ENCODE peak calls at places on chromosome 1, in nine cellular contexts. B is epithelial cell of esophagus, E is HFF-Myc, F is dorsolateral prefrontal cortex, N is foreskin fibroblast, M is fibroblast of lung, U is IMR-90, Z is brain microvascular endothelial cell, T is choroid plexus epithelial cell. Q is an unnamed sample.

GRCh38 chr1:26694185-26694572 is 1.6 kb upstream of the ARID1A start:
- DNase-seq in U (no peak), T (no peak), F (no peak), Z (no peak), N (no peak), B (no peak), M (no peak), E (no peak), Q (peak)

GRCh38 chr1:59077739-59078503 is 219.0 kb upstream of the FGGY start:
- DNase-seq in U (no peak), E (no peak), T (no peak), M (no peak), N (no peak), B (no peak), Z (no peak), F (no peak), Q (no peak)

GRCh38 chr1:157117527-157118057 is 18.0 kb upstream of the ETV3L start:
- DNase-seq in U (no peak), E (no peak), Z (no peak), N (no peak), F (no peak), M (no peak), T (no peak), B (no peak), Q (no peak)

GRCh38 chr1:151166506-151166956 is 587 bp downstream of the SCNM1 start:
- DNase-seq in F (no peak), U (peak), B (peak), Z (peak), T (peak), M (peak), E (no peak), N (peak), Q (peak)

GRCh38 chr1:72745413-72745812 is 463.1 kb upstream of the NEGR1 start:
- DNase-seq in T (no peak), F (no peak), M (no peak), B (no peak), U (no peak), E (no peak), N (no peak), Z (no peak), Q (no peak)

GRCh38 chr1:91349524-91349923 is 55.1 kb downstream of the HFM1 start:
- DNase-seq in N (no peak), F (no peak), E (no peak), T (peak), U (no peak), B (peak), M (no peak), Z (no peak), Q (peak)

GRCh38 chr1:65174585-65174984 is 26.6 kb downstream of the AK4 start:
- DNase-seq in F (no peak), M (peak), E (peak), T (peak), B (peak), Z (peak), N (peak), U (peak), Q (peak)

GRCh38 chr1:201880928-201881571 is 7.6 kb upstream of the SHISA4 start:
- DNase-seq in F (no peak), Z (no peak), M (no peak), B (no peak), N (no peak), E (no peak), T (no peak), U (no peak), Q (no peak)

GRCh38 chr1:113021430-113022085 is 51.4 kb upstream of the LRIG2 start:
- DNase-seq in E (no peak), B (peak), U (no peak), N (peak), Z (no peak), M (peak), F (no peak), T (peak), Q (peak)

GRCh38 chr1:218967254-218967653 is 206.4 kb upstream of the LYPLAL1 start:
- DNase-seq in U (no peak), N (no peak), E (no peak), B (no peak), T (no peak), M (no peak), F (no peak), Z (no peak), Q (no peak)

GRCh38 chr1:54287176-54287650 is 87.2 kb downstream of the MRPL37 start:
- DNase-seq in M (peak), Z (peak), E (peak), N (peak), U (peak), T (peak), B (peak), F (peak), Q (peak)

GRCh38 chr1:31510853-31511789 is 65.2 kb upstream of the TINAGL1 start:
- DNase-seq in B (peak), E (no peak), Z (no peak), N (no peak), U (no peak), F (no peak), M (no peak), T (no peak), Q (no peak)

GRCh38 chr1:243471754-243472725 is 216.2 kb downstream of the SDCCAG8 start:
- DNase-seq in M (no peak), T (peak), E (no peak), N (no peak), Z (no peak), U (peak), B (peak), F (no peak), Q (peak)

GRCh38 chr1:160400284-160400645 is at the start of gene VANGL2:
- DNase-seq in T (peak), F (peak), U (peak), M (peak), E (no peak), Z (peak), B (peak), N (no peak), Q (peak)

GRCh38 chr1:244239261-244239770 is 188.2 kb downstream of the ZBTB18 start:
- DNase-seq in E (no peak), T (peak), Z (no peak), B (peak), F (no peak), U (peak), M (peak), N (no peak), Q (peak)

GRCh38 chr1:229579101-229579651 is 20.7 kb upstream of the ABCB10 start:
- DNase-seq in F (peak), N (no peak), B (peak), M (peak), E (no peak), Z (peak), U (peak), T (peak), Q (peak)

GRCh38 chr1:58035523-58035922 is 511.0 kb downstream of the OMA1 start:
- DNase-seq in Z (no peak), T (no peak), M (peak), F (no peak), N (no peak), B (peak), E (peak), U (no peak), Q (no peak)

GRCh38 chr1:236524142-236524891 is 535 bp downstream of the LGALS8 start:
- DNase-seq in B (peak), T (peak), F (no peak), E (peak), M (peak), Z (peak), U (peak), N (peak), Q (peak)

GRCh38 chr1:200900877-200901276 is 6.2 kb downstream of the INAVA start:
- DNase-seq in F (no peak), M (no peak), U (no peak), Z (no peak), N (no peak), E (no peak), T (no peak), B (no peak), Q (no peak)

GRCh38 chr1:171119648-171120047 is 28.9 kb downstream of the FMO3 start:
- DNase-seq in E (no peak), N (no peak), F (no peak), U (no peak), B (no peak), T (no peak), Z (no peak), M (no peak), Q (no peak)

GRCh38 chr1:228294717-228295116 is 86.9 kb downstream of the OBSCN start:
- DNase-seq in B (no peak), M (no peak), N (no peak), U (no peak), E (no peak), F (peak), Z (no peak), T (no peak), Q (no peak)

GRCh38 chr1:74534241-74534640 is 21.8 kb upstream of the LRRC53 start:
- DNase-seq in N (no peak), F (no peak), B (no peak), T (peak), U (no peak), E (no peak), M (no peak), Z (no peak), Q (no peak)

GRCh38 chr1:26017606-26018005 is 4.0 kb upstream of the EXTL1 start:
- DNase-seq in F (no peak), M (no peak), U (peak), Z (no peak), B (no peak), T (no peak), N (no peak), E (no peak), Q (no peak)

GRCh38 chr1:191963781-191964455 is 194.3 kb upstream of the RGS18 start:
- DNase-seq in E (no peak), F (no peak), T (peak), U (peak), M (peak), N (no peak), B (no peak), Z (no peak), Q (no peak)

GRCh38 chr1:51592711-51593110 is 24.2 kb upstream of the OSBPL9 start:
- DNase-seq in B (peak), Z (no peak), M (no peak), F (no peak), U (no peak), T (no peak), E (no peak), N (no peak), Q (no peak)

GRCh38 chr1:62194651-62195282 is at the start of gene L1TD1:
- DNase-seq in Z (no peak), M (peak), E (no peak), B (peak), F (no peak), T (peak), U (no peak), N (no peak), Q (no peak)

GRCh38 chr1:83910461-83910860 is 88.5 kb downstream of the TTLL7 start:
- DNase-seq in T (peak), Z (no peak), F (no peak), N (peak), B (peak), E (no peak), U (peak), M (peak), Q (peak)

GRCh38 chr1:43822040-43822439 is 111.6 kb upstream of the ARTN start:
- DNase-seq in F (peak), E (peak), T (peak), N (peak), B (peak), M (peak), U (peak), Z (peak), Q (peak)

GRCh38 chr1:228101614-228101993 is 1.5 kb downstream of the C1orf35 start:
- DNase-seq in B (no peak), T (no peak), N (no peak), F (no peak), Z (no peak), M (no peak), U (no peak), E (no peak), Q (no peak)

GRCh38 chr1:166695115-166695514 is 144.2 kb upstream of the POGK start:
- DNase-seq in U (no peak), M (no peak), F (no peak), T (no peak), B (no peak), E (no peak), N (no peak), Z (no peak), Q (no peak)

GRCh38 chr1:21622466-21623315 is 46.5 kb downstream of the RAP1GAP start:
- DNase-seq in E (no peak), U (no peak), M (no peak), F (no peak), N (no peak), B (peak), T (no peak), Z (no peak), Q (no peak)

GRCh38 chr1:231424950-231425805 is 3.1 kb upstream of the EGLN1 start:
- DNase-seq in E (no peak), M (no peak), B (no peak), T (peak), U (no peak), N (no peak), Z (no peak), F (no peak), Q (no peak)

GRCh38 chr1:27816921-27817630 is 13.5 kb upstream of the PPP1R8 start:
- DNase-seq in Z (peak), U (peak), T (peak), F (no peak), E (no peak), M (peak), N (peak), B (no peak), Q (peak)

GRCh38 chr1:22816063-22816775 is 105.6 kb downstream of the EPHB2 start:
- DNase-seq in Z (no peak), F (no peak), N (no peak), E (no peak), T (no peak), U (no peak), B (no peak), M (no peak), Q (no peak)

GRCh38 chr1:236534164-236534651 is 10.4 kb downstream of the LGALS8 start:
- DNase-seq in M (peak), F (no peak), T (peak), B (peak), E (no peak), U (peak), Z (peak), N (peak), Q (peak)

GRCh38 chr1:225454733-225455132 is 26.9 kb upstream of the LBR start:
- DNase-seq in Z (peak), B (peak), F (no peak), N (peak), M (peak), E (no peak), T (peak), U (peak), Q (peak)

GRCh38 chr1:37673920-37674319 is 18.4 kb upstream of the CDCA8 start:
- DNase-seq in B (no peak), T (no peak), F (no peak), N (no peak), U (no peak), E (no peak), M (no peak), Z (no peak), Q (no peak)

GRCh38 chr1:161182214-161182613 is 4.9 kb upstream of the B4GALT3 start:
- DNase-seq in U (peak), Z (no peak), B (peak), E (no peak), F (no peak), M (peak), N (peak), T (peak), Q (peak)

GRCh38 chr1:17998889-17999288 is 108.7 kb upstream of the IGSF21 start:
- DNase-seq in M (no peak), E (no peak), B (no peak), N (no peak), T (peak), F (no peak), Z (no peak), U (peak), Q (no peak)

GRCh38 chr1:203282720-203283542 is 22.4 kb upstream of the BTG2 start:
- DNase-seq in M (no peak), U (no peak), B (no peak), E (no peak), F (no peak), N (no peak), Z (no peak), T (no peak), Q (no peak)

GRCh38 chr1:203281851-203282661 is 23.3 kb upstream of the BTG2 start:
- DNase-seq in B (no peak), E (no peak), Z (no peak), N (no peak), F (no peak), M (no peak), U (no peak), T (no peak), Q (no peak)

GRCh38 chr1:203278885-203279406 is 26.4 kb upstream of the BTG2 start:
- DNase-seq in F (no peak), U (no peak), B (peak), N (no peak), E (no peak), T (no peak), Z (no peak), M (no peak), Q (no peak)

GRCh38 chr1:203280061-203280460 is 25.3 kb upstream of the BTG2 start:
- DNase-seq in T (no peak), E (no peak), U (no peak), N (no peak), F (no peak), Z (no peak), B (no peak), M (no peak), Q (no peak)

GRCh38 chr1:203281033-203281432 is 24.3 kb upstream of the BTG2 start:
- DNase-seq in E (no peak), T (no peak), U (peak), M (no peak), F (no peak), Z (no peak), B (peak), N (no peak), Q (no peak)
- TF ChIP-seq CTCF in E (peak), T (peak), U (no peak), M (no peak), F (no peak), Z (peak), B (peak), N (peak), Q (peak)

DNA sequence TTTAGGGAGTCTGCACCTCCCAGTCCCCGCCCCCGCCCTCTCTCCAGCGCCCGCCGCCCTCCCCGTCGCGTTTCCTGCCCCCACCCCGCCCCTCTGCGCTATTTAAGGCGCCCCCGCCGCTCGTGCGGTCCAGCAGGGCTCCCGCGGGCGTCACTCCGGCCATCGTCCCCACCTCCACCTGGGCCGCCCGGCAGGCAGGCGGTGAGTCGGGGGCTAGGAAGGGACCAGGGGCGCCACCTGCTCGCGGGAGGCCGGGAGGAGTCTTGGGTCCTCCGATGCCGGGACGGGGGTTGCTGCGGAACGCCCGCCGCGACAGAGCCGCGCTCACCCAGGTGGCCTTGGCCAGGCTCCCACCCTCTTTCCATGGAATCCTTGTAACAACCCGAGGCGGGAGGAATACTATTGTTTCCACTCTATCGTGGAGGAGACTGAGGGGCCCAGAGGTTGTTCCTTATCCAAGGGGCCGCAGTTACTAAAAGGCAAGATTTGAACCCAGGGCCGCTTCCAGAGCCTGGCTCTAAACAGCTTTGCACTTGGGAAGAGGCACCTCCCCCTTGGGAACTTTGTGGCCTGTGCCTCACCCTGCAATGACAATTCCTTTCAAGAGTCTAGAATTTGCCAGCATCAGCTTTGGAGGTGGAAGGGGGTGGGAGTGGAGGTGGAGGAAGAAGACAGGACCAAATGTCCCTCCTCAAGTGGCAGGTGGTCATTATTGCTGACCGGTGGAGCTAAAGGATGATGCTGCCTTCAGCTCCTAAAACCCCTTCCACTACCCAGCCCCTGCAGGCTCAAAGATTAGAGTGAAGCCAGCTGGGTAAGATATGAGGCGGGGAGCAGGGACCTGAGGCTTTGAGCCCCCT is at the start of gene GJA4:
- DNase-seq in T (no peak), B (no peak), U (no peak), F (no peak), E (no peak), N (no peak), M (no peak), Z (no peak), Q (no peak)
- H3K4me3 ChIP-seq in T (no peak), B (no peak), U (no peak), F (peak), E (no peak), N (no peak), M (no peak), Z (no peak), Q (no peak)

GRCh38 chr1:63466759-63467158 is 56.3 kb downstream of the ITGB3BP start:
- DNase-seq in T (no peak), B (peak), U (no peak), M (no peak), F (no peak), E (no peak), N (no peak), Z (no peak), Q (no peak)
- TF ChIP-seq CTCF in T (peak), B (peak), U (no peak), M (no peak), F (no peak), E (no peak), N (no peak), Z (no peak), Q (peak)

GRCh38 chr1:237863234-237863633 is 27.5 kb downstream of the ZP4 start:
- DNase-seq in E (no peak), B (no peak), M (no peak), T (no peak), Z (no peak), U (no peak), F (no peak), N (no peak), Q (no peak)

GRCh38 chr1:237867380-237867888 is 23.3 kb downstream of the ZP4 start:
- DNase-seq in U (no peak), N (no peak), B (no peak), M (no peak), Z (no peak), F (no peak), T (no peak), E (no peak), Q (no peak)

GRCh38 chr1:237861944-237862343 is 28.8 kb downstream of the ZP4 start:
- DNase-seq in U (no peak), T (no peak), E (no peak), Z (no peak), B (no peak), M (no peak), F (no peak), N (no peak), Q (no peak)

GRCh38 chr1:237868814-237869600 is 21.7 kb downstream of the ZP4 start:
- DNase-seq in T (no peak), N (no peak), F (no peak), B (no peak), U (no peak), E (no peak), Z (no peak), M (no peak), Q (no peak)

DNA sequence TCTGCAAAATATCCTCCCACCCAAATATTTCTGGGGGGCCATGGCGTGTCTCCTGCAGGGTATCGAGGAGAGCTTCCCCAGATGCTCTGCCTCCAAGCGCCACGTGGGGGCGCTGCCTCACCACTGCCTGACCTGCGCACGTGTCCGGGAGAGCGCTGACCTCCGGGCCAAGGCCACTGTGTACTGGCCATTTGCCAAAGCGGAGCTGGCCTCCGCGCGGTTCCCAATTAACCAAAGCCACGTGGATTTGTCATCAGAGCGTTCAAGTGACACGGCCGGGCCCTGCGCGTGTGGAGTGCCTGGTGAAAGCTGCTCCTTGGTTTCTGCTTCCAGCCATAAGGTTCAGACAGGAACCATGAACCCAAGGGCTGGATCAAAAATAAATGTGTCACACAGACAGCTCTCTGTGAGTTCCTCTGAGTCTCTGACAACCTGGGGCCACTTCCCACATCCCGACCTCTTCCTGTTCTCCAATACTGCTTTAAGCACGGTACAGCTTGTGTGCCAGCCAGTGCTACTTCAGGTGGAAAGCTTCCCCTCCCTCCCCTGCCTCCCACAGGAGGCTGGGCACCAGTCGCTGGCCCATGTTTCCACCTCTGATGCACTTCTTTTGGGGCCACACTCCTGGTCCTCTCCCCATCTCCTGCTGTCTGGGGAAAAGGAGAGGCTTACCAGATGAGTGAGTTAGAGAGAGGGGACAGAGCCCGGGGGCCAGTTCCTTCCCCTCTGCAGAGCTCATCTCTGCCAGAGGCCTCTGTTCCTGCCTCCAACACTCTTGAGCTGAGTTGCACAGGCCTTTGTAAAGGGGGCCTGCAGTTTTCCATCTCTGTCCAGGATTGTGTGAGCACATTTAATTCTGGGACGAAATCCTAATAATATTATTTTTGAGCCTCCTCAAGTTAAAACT is 26.1 kb downstream of the ZP4 start:
- DNase-seq in F (peak), M (peak), N (no peak), Z (peak), T (peak), U (no peak), E (no peak), B (peak), Q (peak)
- H3K4me3 ChIP-seq in F (no peak), M (no peak), N (no peak), Z (peak), T (peak), U (peak), E (no peak), B (peak), Q (no peak)